ENCODE peak calls at places on chromosome 22, in ten cellular contexts. I is HCT116; P is IMR-90; N is aorta; G is mammary epithelial cell; F is naive thymus-derived CD4-positive, alpha-beta T cell; U is hepatocyte; Z is right atrium auricular region; R is CD4-positive, alpha-beta memory T cell; W is fibroblast of lung. L is an unnamed sample. For H3K36me3, the result is how much of the 10 kb centered on the place peaks cover.

GRCh38 chr22:24977370-24978230 is 25.1 kb downstream of the KIAA1671 start:
- DNase-seq in W (no peak), G (no peak), F (no peak), Z (peak), N (peak), P (no peak), R (no peak), U (no peak), I (no peak), L (no peak)

GRCh38 chr22:28883917-28884753 is 763 bp downstream of the ZNRF3 start:
- DNase-seq in I (peak), G (peak), Z (no peak), N (peak), F (peak), U (peak), W (peak), P (peak), R (peak), L (peak)

GRCh38 chr22:27801616-27802388 is at the start of gene MN1:
- DNase-seq in P (peak), F (peak), I (no peak), N (peak), W (peak), R (peak), G (peak), U (peak), Z (no peak), L (no peak)

GRCh38 chr22:45211435-45211834 is 29.3 kb downstream of the KIAA0930 start:
- DNase-seq in I (no peak), U (no peak), W (no peak), Z (no peak), F (no peak), N (peak), G (no peak), P (no peak), R (no peak), L (no peak)

GRCh38 chr22:32623943-32624342 is 149.3 kb downstream of the FBXO7 start:
- DNase-seq in F (no peak), N (peak), W (peak), P (peak), U (peak), Z (peak), I (no peak), G (no peak), R (no peak), L (peak)

GRCh38 chr22:36613958-36614357 is 85.0 kb upstream of the EIF3D start:
- DNase-seq in G (no peak), R (no peak), U (no peak), N (no peak), W (peak), Z (no peak), F (no peak), I (no peak), P (peak), L (no peak)

GRCh38 chr22:23084453-23085350 is 14.4 kb downstream of the GNAZ start:
- DNase-seq in Z (no peak), F (no peak), W (no peak), U (no peak), N (no peak), R (no peak), P (no peak), I (no peak), G (no peak), L (no peak)

GRCh38 chr22:30251661-30252226 is 5.2 kb upstream of the LIF start:
- DNase-seq in R (no peak), W (peak), G (peak), I (no peak), P (peak), U (no peak), Z (no peak), N (no peak), F (no peak), L (no peak)

GRCh38 chr22:36325163-36326031 is 62.4 kb downstream of the MYH9 start:
- DNase-seq in W (peak), P (peak), Z (peak), I (no peak), R (no peak), U (peak), F (no peak), N (peak), G (peak), L (peak)

GRCh38 chr22:39421691-39422090 is 22.1 kb downstream of the TAB1 start:
- DNase-seq in N (peak), Z (no peak), G (no peak), P (no peak), W (no peak), F (no peak), I (no peak), R (no peak), U (peak), L (peak)

GRCh38 chr22:29144786-29145160 is 60.9 kb upstream of the EMID1 start:
- DNase-seq in U (no peak), I (no peak), P (no peak), N (no peak), F (no peak), W (no peak), R (no peak), Z (no peak), G (no peak), L (peak)

DNA sequence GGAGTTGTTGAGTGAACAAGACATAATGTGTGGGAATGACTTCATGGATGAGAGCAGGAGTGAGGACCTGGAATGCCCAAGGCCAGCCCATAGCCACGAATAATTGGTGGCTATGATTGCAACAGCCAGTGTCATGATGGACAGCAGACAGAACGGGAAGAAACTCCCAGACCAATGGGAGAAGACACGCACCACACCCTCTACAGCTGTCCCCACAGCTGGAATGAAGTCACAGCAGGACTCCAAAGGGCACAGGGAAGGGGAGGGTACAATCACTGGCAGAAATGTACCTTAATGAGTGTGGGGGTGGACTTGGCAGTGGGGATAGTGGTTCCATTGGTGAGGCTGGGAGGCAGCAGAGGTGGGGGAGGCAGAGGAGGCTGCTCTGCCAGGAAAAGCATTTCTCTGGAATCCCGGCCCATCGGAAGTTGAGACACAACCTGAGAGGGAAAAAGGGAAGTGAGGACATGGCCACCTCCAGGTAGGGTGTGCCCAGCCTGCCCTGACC is 52.9 kb downstream of the SGSM3 start:
- DNase-seq in Z (no peak), R (no peak), U (no peak), P (no peak), G (no peak), N (no peak), I (no peak), F (no peak), W (no peak), L (no peak)
- H3K36me3 ChIP-seq in Z (half or more), R (half or more), U (under half), P (half or more), G (under half), N (under half), I (under half), F (under half), W (under half), L (half or more)

DNA sequence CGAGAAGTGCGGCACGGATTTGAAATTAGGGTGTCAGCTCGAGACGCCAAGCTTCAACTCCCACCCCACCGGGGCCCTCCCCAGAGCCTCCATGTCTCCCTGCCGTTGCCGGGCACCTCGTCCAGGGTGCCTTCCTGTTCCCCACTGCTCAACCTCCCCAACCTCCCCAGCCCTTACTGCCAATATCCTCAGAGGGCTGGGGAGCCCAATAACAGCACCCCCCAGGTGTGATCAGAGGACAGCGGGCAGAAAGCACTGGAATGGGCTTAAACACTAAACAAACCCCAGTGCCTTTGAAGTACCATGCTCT is 1336.4 kb downstream of the TBC1D22A start:
- DNase-seq in N (no peak), Z (no peak), R (no peak), W (no peak), P (no peak), I (no peak), F (no peak), U (no peak), G (no peak), L (peak)
- H3K4me3 ChIP-seq in N (no peak), Z (no peak), R (no peak), W (no peak), P (no peak), I (no peak), F (peak), U (no peak), G (no peak), L (no peak)

GRCh38 chr22:21839765-21840140 is 27.7 kb downstream of the MAPK1 start:
- DNase-seq in R (no peak), W (no peak), P (no peak), N (no peak), F (no peak), Z (no peak), G (no peak), I (no peak), U (no peak), L (no peak)

GRCh38 chr22:21837184-21837979 is 30.1 kb downstream of the MAPK1 start:
- DNase-seq in N (no peak), I (peak), U (peak), Z (no peak), W (peak), P (peak), R (no peak), G (peak), F (no peak), L (no peak)

GRCh38 chr22:21834869-21835268 is 32.6 kb downstream of the MAPK1 start:
- DNase-seq in P (no peak), G (no peak), Z (no peak), R (no peak), F (no peak), N (no peak), I (no peak), W (no peak), U (no peak), L (peak)

GRCh38 chr22:21832291-21833290 is 34.9 kb downstream of the MAPK1 start:
- DNase-seq in U (peak), F (no peak), I (no peak), R (no peak), N (no peak), P (peak), Z (no peak), G (peak), W (no peak), L (no peak)

DNA sequence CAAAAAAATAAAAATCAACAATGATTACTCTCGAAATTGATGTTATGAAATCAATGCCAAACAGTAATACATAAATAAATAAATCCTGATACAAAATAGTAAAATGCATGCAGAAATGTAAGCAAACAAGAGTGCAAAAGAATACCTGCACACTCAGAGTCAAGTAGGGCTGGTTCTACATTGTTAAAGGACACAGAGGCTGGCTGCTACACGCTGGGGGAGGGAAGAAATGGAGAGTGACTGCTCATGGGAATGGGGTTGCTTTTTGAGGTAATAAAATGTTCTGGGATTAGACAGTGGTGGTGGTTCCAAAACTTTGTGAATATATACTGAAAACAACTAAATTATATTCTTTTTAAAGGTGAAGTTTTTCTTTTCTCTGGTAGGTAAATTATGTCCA is 32.1 kb downstream of the MAPK1 start:
- DNase-seq in G (no peak), U (no peak), I (no peak), P (no peak), N (no peak), R (no peak), W (no peak), F (no peak), Z (no peak), L (no peak)
- H3K27ac ChIP-seq in G (no peak), U (no peak), I (no peak), P (no peak), N (no peak), R (no peak), W (no peak), F (no peak), Z (peak), L (no peak)

GRCh38 chr22:43970037-43970747 is 14.9 kb downstream of the SAMM50 start:
- DNase-seq in W (no peak), G (no peak), U (peak), I (no peak), N (no peak), P (no peak), F (no peak), R (no peak), Z (no peak), L (no peak)

GRCh38 chr22:43974028-43974545 is 18.8 kb downstream of the SAMM50 start:
- DNase-seq in I (no peak), Z (no peak), U (no peak), R (no peak), N (no peak), G (no peak), P (no peak), W (no peak), F (no peak), L (no peak)

GRCh38 chr22:43975041-43975440 is 19.8 kb downstream of the SAMM50 start:
- DNase-seq in F (no peak), I (no peak), G (no peak), U (no peak), W (no peak), P (no peak), R (no peak), N (no peak), Z (no peak), L (no peak)

GRCh38 chr22:43971112-43971511 is 15.9 kb downstream of the SAMM50 start:
- DNase-seq in W (no peak), Z (no peak), N (no peak), U (no peak), G (no peak), F (no peak), R (no peak), P (no peak), I (no peak), L (no peak)

GRCh38 chr22:43972931-43973330 is 17.7 kb downstream of the SAMM50 start:
- DNase-seq in U (no peak), G (no peak), R (no peak), F (no peak), Z (no peak), I (no peak), N (no peak), W (no peak), P (no peak), L (no peak)
- H3K36me3 ChIP-seq in U (under half), G (under half), R (half or more), F (under half), Z (half or more), I (under half), N (under half), W (under half), P (half or more), L (under half)

GRCh38 chr22:20020533-20021195 is at the start of gene TANGO2:
- DNase-seq in U (peak), G (peak), N (peak), W (peak), F (peak), P (peak), Z (peak), I (peak), R (peak), L (peak)

GRCh38 chr22:20017622-20017958 is 967 bp upstream of the ARVCF start:
- DNase-seq in I (no peak), N (no peak), W (no peak), R (no peak), P (no peak), F (no peak), U (no peak), G (no peak), Z (no peak), L (no peak)

GRCh38 chr22:20018001-20018400 is 1.4 kb upstream of the ARVCF start:
- DNase-seq in F (no peak), U (no peak), I (no peak), Z (no peak), R (no peak), W (no peak), P (no peak), N (no peak), G (no peak), L (no peak)

GRCh38 chr22:20021196-20022181 is 579 bp downstream of the TANGO2 start:
- DNase-seq in W (peak), R (no peak), F (no peak), N (peak), I (no peak), P (peak), G (no peak), U (peak), Z (peak), L (peak)

DNA sequence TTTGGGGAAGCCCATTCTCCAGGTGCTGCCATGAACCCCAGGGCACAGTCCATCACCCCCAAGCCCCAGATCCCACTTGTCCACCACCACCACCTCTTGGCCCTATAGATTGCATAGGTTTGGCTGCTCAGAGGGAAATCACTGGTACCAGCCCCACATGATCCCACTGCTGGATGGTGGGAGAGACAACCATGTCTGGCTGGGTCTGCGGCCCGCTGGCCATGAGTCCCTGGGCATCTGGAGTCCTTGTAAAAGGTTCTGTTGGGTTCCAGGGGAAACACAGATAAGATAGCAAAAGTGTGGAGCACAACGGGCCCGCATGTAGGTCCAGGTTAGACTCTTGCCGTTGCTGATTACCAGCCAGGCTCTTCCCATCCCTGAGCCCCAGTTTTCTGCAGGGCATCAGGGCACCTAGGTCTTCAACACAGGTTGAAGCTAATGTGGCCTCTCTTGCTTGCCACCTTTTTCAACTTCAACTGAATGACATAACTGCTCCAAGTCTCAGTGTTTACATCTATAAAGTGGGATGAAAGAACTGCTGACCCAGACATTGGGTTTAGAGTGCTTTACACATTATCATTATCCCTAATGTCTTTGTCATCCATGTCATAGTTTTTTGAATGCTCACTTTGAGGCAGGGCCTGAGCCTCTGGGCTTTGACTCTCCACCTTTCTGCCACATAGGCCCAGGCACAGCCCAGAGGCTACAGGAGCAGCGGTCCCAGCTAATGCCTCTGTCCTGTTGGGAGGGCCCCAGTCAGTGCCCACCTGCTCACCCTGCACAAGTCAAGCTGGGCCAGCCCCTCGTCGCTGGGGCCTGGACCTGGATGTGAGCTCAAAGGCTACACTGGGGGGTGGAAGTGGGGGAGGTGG is 1.0 kb upstream of the TANGO2 start:
- DNase-seq in P (no peak), U (no peak), W (no peak), R (no peak), I (no peak), N (peak), Z (no peak), G (no peak), F (no peak), L (no peak)
- H3K4me3 ChIP-seq in P (peak), U (no peak), W (peak), R (peak), I (peak), N (no peak), Z (no peak), G (no peak), F (peak), L (peak)

DNA sequence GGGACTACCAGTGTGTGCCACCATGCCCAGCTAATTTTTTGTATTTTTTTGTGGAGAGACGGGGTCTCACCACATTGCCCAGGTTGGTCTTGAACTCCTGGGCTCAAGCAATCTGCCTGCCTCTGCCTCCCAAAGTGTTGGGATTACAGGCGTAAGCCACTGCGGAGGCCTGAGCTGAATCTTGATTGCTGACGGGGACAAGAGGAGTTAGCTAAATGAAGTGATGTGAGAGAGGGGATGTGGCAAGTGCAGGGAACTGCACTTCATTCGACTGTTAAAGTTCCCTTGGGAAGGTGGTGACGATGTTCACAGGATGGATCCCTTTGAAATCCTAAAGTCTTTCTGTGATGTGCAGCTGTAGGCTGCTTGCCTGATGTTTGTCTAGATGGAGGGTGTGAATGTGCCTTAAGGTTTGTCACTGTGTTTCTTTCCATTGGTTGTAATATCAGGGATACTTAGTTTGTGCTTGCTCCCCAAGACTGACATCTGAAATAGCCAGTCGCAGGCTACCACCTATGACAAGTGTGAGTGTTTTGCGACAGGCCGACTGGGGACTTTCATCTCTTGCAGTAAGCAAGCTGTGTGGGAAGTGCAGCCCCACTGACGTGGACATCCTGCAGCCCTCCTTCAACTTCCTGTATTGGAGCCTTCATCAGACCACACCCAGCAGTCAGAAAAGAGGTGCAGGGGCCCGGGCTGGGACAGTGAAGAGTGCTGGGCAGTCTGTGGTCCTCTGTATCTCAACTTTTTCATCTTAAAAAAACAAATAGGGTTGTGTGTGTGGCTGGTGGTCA is 19.6 kb upstream of the CCDC134 start:
- DNase-seq in U (peak), G (no peak), P (peak), W (peak), R (peak), F (peak), Z (peak), N (peak), I (no peak), L (peak)
- H3K27ac ChIP-seq in U (no peak), G (no peak), P (no peak), W (no peak), R (peak), F (peak), Z (no peak), N (no peak), I (no peak), L (peak)

GRCh38 chr22:21933413-21933812 is 19.2 kb downstream of the PPM1F start:
- DNase-seq in U (no peak), W (no peak), I (no peak), R (no peak), P (no peak), F (no peak), N (no peak), Z (no peak), G (no peak), L (no peak)
- H3K36me3 ChIP-seq in U (under half), W (under half), I (under half), R (under half), P (under half), F (under half), N (under half), Z (half or more), G (under half), L (under half)

DNA sequence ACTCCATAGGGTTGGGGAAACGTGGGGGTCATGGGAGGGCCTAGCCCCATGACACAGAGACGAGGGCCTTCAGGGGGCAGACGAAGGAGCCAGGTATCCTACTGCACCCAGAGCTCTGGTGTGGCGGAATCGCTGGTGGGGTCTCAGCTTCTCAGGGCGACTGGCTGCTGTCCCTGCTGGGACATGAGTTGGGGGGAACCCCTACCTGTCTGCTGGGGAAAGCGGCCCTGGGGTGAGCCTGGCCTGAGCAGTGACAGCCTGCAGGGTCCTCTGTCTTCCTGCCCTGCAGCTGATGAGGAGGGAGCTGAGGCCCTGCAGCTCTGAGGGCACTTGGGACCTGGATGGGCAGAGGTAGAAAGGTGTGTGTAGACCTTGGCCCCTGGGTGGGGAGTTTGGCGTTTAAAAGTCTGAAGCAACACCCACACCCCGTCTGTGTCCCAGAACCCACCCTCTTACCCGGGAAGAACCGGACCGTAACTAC is 33.6 kb upstream of the GRAMD4 start:
- DNase-seq in P (no peak), W (no peak), G (no peak), F (no peak), Z (no peak), R (no peak), I (no peak), N (no peak), U (no peak), L (no peak)
- H3K4me3 ChIP-seq in P (no peak), W (no peak), G (no peak), F (no peak), Z (no peak), R (no peak), I (no peak), N (no peak), U (no peak), L (no peak)

GRCh38 chr22:50278956-50279619 is 8.9 kb upstream of the MAPK11 start:
- DNase-seq in G (no peak), I (no peak), Z (no peak), W (no peak), N (no peak), U (no peak), R (no peak), P (no peak), F (no peak), L (no peak)
- H3K27ac ChIP-seq in G (no peak), I (peak), Z (no peak), W (no peak), N (no peak), U (no peak), R (no peak), P (no peak), F (no peak), L (no peak)

L was measured in Peyer's patch.